ENCODE peak calls at places on chromosomes 2 and 18, in four cellular contexts. One of them, this sample, is unnamed.

GRCh38 chr2:112055833-112056625 is 960 bp downstream of the TMEM87B start:
- DNase-seq in HepG2: peak
- DNase-seq in K562: peak
- DNase-seq in GM12878: no peak
- DNase-seq in this sample: peak

GRCh38 chr2:109355192-109355843 is 226.3 kb downstream of the SH3RF3 start:
- DNase-seq in HepG2: no peak
- DNase-seq in K562: no peak
- DNase-seq in GM12878: no peak
- DNase-seq in this sample: no peak

GRCh38 chr2:133658020-133658903 is 90.0 kb upstream of the NCKAP5 start:
- DNase-seq in HepG2: no peak
- DNase-seq in K562: no peak
- DNase-seq in GM12878: no peak
- DNase-seq in this sample: no peak

GRCh38 chr2:240292622-240293021 is 142.8 kb upstream of the GPC1 start:
- DNase-seq in HepG2: no peak
- DNase-seq in K562: no peak
- DNase-seq in GM12878: no peak
- DNase-seq in this sample: no peak

GRCh38 chr2:149858214-149858613 is 270.6 kb upstream of the MMADHC start:
- DNase-seq in HepG2: no peak
- DNase-seq in K562: no peak
- DNase-seq in GM12878: no peak
- DNase-seq in this sample: no peak

GRCh38 chr2:84880645-84881521 is at the start of gene TRABD2A:
- DNase-seq in HepG2: no peak
- DNase-seq in K562: peak
- DNase-seq in GM12878: no peak
- DNase-seq in this sample: peak

GRCh38 chr2:221517362-221518121 is 54.6 kb downstream of the EPHA4 start:
- DNase-seq in HepG2: no peak
- DNase-seq in K562: no peak
- DNase-seq in GM12878: peak
- DNase-seq in this sample: no peak

GRCh38 chr2:100964706-100965269 is 37.3 kb upstream of the RPL31 start:
- DNase-seq in HepG2: no peak
- DNase-seq in K562: no peak
- DNase-seq in GM12878: no peak
- DNase-seq in this sample: no peak

GRCh38 chr2:177165731-177166711 is 46.6 kb upstream of the HNRNPA3 start:
- DNase-seq in HepG2: peak
- DNase-seq in K562: peak
- DNase-seq in GM12878: peak
- DNase-seq in this sample: no peak

GRCh38 chr18:51009071-51009470 is 20.9 kb upstream of the SMAD4 start:
- DNase-seq in HepG2: no peak
- DNase-seq in K562: no peak
- DNase-seq in GM12878: no peak
- DNase-seq in this sample: no peak

GRCh38 chr2:121372082-121372481 is 87.1 kb upstream of the TFCP2L1 start:
- DNase-seq in HepG2: no peak
- DNase-seq in K562: peak
- DNase-seq in GM12878: no peak
- DNase-seq in this sample: no peak

GRCh38 chr2:20576598-20577115 is 74.2 kb downstream of the HS1BP3 start:
- DNase-seq in HepG2: no peak
- DNase-seq in K562: peak
- DNase-seq in GM12878: peak
- DNase-seq in this sample: no peak

GRCh38 chr2:45331034-45331786 is 279.9 kb downstream of the SRBD1 start:
- DNase-seq in HepG2: peak
- DNase-seq in K562: no peak
- DNase-seq in GM12878: no peak
- DNase-seq in this sample: no peak

GRCh38 chr18:49788327-49788908 is 24.9 kb downstream of the ACAA2 start:
- DNase-seq in HepG2: no peak
- DNase-seq in K562: no peak
- DNase-seq in GM12878: peak
- DNase-seq in this sample: no peak

GRCh38 chr2:234559609-234560008 is 62.7 kb upstream of the ARL4C start:
- DNase-seq in HepG2: no peak
- DNase-seq in K562: no peak
- DNase-seq in GM12878: no peak
- DNase-seq in this sample: no peak

GRCh38 chr18:79510046-79510685 is 114.4 kb downstream of the NFATC1 start:
- DNase-seq in HepG2: no peak
- DNase-seq in K562: no peak
- DNase-seq in GM12878: no peak
- DNase-seq in this sample: no peak

GRCh38 chr2:217801115-217801531 is 201.7 kb downstream of the TNS1 start:
- DNase-seq in HepG2: no peak
- DNase-seq in K562: no peak
- DNase-seq in GM12878: no peak
- DNase-seq in this sample: no peak

GRCh38 chr18:80172056-80172455 is 63.0 kb downstream of the ADNP2 start:
- DNase-seq in HepG2: no peak
- DNase-seq in K562: no peak
- DNase-seq in GM12878: no peak
- DNase-seq in this sample: no peak

GRCh38 chr2:71685073-71685848 is 231.9 kb downstream of the DYSF start:
- DNase-seq in HepG2: no peak
- DNase-seq in K562: no peak
- DNase-seq in GM12878: no peak
- DNase-seq in this sample: no peak

GRCh38 chr2:229392214-229392613 is 121.1 kb upstream of the PID1 start:
- DNase-seq in HepG2: no peak
- DNase-seq in K562: no peak
- DNase-seq in GM12878: no peak
- DNase-seq in this sample: no peak

GRCh38 chr2:30232027-30232800 is 880 bp downstream of the LBH start:
- DNase-seq in HepG2: no peak
- DNase-seq in K562: peak
- DNase-seq in GM12878: no peak
- DNase-seq in this sample: peak

GRCh38 chr2:201465524-201465971 is 14.0 kb downstream of the STRADB start:
- DNase-seq in HepG2: no peak
- DNase-seq in K562: no peak
- DNase-seq in GM12878: no peak
- DNase-seq in this sample: no peak

GRCh38 chr2:171347591-171348032 is 86.2 kb downstream of the METTL8 start:
- DNase-seq in HepG2: no peak
- DNase-seq in K562: no peak
- DNase-seq in GM12878: no peak
- DNase-seq in this sample: no peak

GRCh38 chr18:2448565-2449151 is 122.6 kb downstream of the METTL4 start:
- DNase-seq in HepG2: no peak
- DNase-seq in K562: no peak
- DNase-seq in GM12878: no peak
- DNase-seq in this sample: no peak

GRCh38 chr2:12303181-12304030 is 413.3 kb upstream of the TRIB2 start:
- DNase-seq in HepG2: no peak
- DNase-seq in K562: no peak
- DNase-seq in GM12878: no peak
- DNase-seq in this sample: peak

GRCh38 chr2:29698216-29698615 is 223.2 kb downstream of the ALK start:
- DNase-seq in HepG2: no peak
- DNase-seq in K562: no peak
- DNase-seq in GM12878: no peak
- DNase-seq in this sample: no peak

GRCh38 chr2:209391776-209392401 is 32.0 kb upstream of the MAP2 start:
- DNase-seq in HepG2: no peak
- DNase-seq in K562: no peak
- DNase-seq in GM12878: no peak
- DNase-seq in this sample: no peak

GRCh38 chr2:18514838-18515461 is 45.5 kb downstream of the RDH14 start:
- DNase-seq in HepG2: no peak
- DNase-seq in K562: no peak
- DNase-seq in GM12878: no peak
- DNase-seq in this sample: no peak

GRCh38 chr2:219612605-219613286 is 14.7 kb upstream of the SLC4A3 start:
- DNase-seq in HepG2: no peak
- DNase-seq in K562: no peak
- DNase-seq in GM12878: no peak
- DNase-seq in this sample: no peak

GRCh38 chr2:60957224-60957623 is 60.3 kb upstream of the PEX13 start:
- DNase-seq in HepG2: no peak
- DNase-seq in K562: no peak
- DNase-seq in GM12878: no peak
- DNase-seq in this sample: no peak

GRCh38 chr2:46909153-46909552 is 6.5 kb downstream of the MCFD2 start:
- DNase-seq in HepG2: no peak
- DNase-seq in K562: no peak
- DNase-seq in GM12878: no peak
- DNase-seq in this sample: no peak

GRCh38 chr2:216139884-216140283 is 30.7 kb downstream of the XRCC5 start:
- DNase-seq in HepG2: peak
- DNase-seq in K562: peak
- DNase-seq in GM12878: no peak
- DNase-seq in this sample: peak

GRCh38 chr2:238945433-238946150 is 97.7 kb downstream of the TWIST2 start:
- DNase-seq in HepG2: peak
- DNase-seq in K562: peak
- DNase-seq in GM12878: no peak
- DNase-seq in this sample: peak

GRCh38 chr18:47280121-47280520 is 28.7 kb upstream of the SKOR2 start:
- DNase-seq in HepG2: no peak
- DNase-seq in K562: no peak
- DNase-seq in GM12878: no peak
- DNase-seq in this sample: no peak

GRCh38 chr2:31197669-31198068 is 19.6 kb downstream of the CAPN14 start:
- DNase-seq in HepG2: no peak
- DNase-seq in K562: no peak
- DNase-seq in GM12878: no peak
- DNase-seq in this sample: no peak

GRCh38 chr18:58025733-58026132 is 18.3 kb upstream of the NEDD4L start:
- DNase-seq in HepG2: no peak
- DNase-seq in K562: no peak
- DNase-seq in GM12878: no peak
- DNase-seq in this sample: no peak

GRCh38 chr2:219557791-219558785 is 13.3 kb downstream of the OBSL1 start:
- DNase-seq in HepG2: no peak
- DNase-seq in K562: no peak
- DNase-seq in GM12878: no peak
- DNase-seq in this sample: no peak

GRCh38 chr2:197086500-197086899 is 160.0 kb upstream of the PGAP1 start:
- DNase-seq in HepG2: no peak
- DNase-seq in K562: no peak
- DNase-seq in GM12878: no peak
- DNase-seq in this sample: no peak

GRCh38 chr2:107588181-107588580 is 238.5 kb upstream of the RGPD4 start:
- DNase-seq in HepG2: no peak
- DNase-seq in K562: no peak
- DNase-seq in GM12878: no peak
- DNase-seq in this sample: no peak

GRCh38 chr2:7905756-7906155 is 776.1 kb upstream of the ID2 start:
- DNase-seq in HepG2: no peak
- DNase-seq in K562: no peak
- DNase-seq in GM12878: no peak
- DNase-seq in this sample: no peak

DNA sequence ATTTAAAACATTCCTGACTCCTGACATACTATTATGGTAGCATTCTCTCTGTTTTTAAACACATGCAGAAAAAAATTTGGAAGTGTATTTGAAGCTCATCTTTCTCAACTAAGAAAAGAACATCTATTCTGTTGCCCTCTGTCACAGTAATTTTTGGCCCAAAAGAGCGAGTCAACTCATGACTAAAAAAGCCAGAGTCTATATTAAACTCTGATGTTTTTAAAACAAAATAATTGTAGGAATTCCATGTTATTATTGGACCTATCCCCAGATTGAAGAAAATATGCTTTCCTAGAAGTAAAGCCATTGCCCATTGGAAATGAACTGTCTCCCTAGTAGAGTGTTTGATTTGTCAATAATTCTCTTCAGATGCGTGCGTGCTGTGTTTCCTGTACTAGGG is 96.7 kb downstream of the CRIM1 start:
- DNase-seq in HepG2: no peak
- DNase-seq in K562: no peak
- DNase-seq in GM12878: no peak
- DNase-seq in this sample: no peak
- TF ChIP-seq BHLHE40 in HepG2: no peak
- TF ChIP-seq BHLHE40 in K562: no peak
- TF ChIP-seq BHLHE40 in GM12878: no peak
- TF ChIP-seq BHLHE40 in this sample: no peak

GRCh38 chr2:208373460-208374089 is 33.0 kb upstream of the PTH2R start:
- DNase-seq in HepG2: peak
- DNase-seq in K562: peak
- DNase-seq in GM12878: no peak
- DNase-seq in this sample: peak
- TF ChIP-seq FOXM1 in HepG2: no peak
- TF ChIP-seq FOXM1 in K562: no peak
- TF ChIP-seq FOXM1 in GM12878: no peak
- TF ChIP-seq FOXM1 in this sample: no peak

GRCh38 chr2:118845843-118846666 is 1.4 kb downstream of the EN1 start:
- DNase-seq in HepG2: no peak
- DNase-seq in K562: no peak
- DNase-seq in GM12878: no peak
- DNase-seq in this sample: peak
- TF ChIP-seq BHLHE40 in HepG2: no peak
- TF ChIP-seq BHLHE40 in K562: no peak
- TF ChIP-seq BHLHE40 in GM12878: no peak
- TF ChIP-seq BHLHE40 in this sample: no peak

DNA sequence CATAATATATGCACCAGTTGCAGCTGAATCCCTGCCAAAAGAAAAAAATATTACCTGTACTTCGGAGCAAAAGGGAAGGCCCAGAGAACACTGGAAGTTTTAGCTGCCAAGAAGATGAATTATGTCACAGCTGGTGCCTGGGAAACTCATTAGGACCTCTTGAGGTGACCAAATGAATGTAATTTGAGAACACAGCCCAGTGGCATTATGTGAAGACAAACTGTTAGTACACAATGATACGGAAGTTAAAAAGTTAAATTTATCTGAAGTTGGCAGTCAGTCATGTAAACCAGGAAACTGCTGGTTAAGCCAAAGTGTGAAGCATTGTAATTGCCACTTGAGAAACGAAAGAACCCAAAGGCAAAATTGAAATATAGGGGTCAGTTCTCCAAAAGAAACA is 80.7 kb downstream of the EML4 start:
- DNase-seq in HepG2: no peak
- DNase-seq in K562: peak
- DNase-seq in GM12878: no peak
- DNase-seq in this sample: no peak
- TF ChIP-seq FOXM1 in HepG2: no peak
- TF ChIP-seq FOXM1 in K562: no peak
- TF ChIP-seq FOXM1 in GM12878: no peak
- TF ChIP-seq FOXM1 in this sample: no peak

GRCh38 chr2:152450176-152450575 is 115.2 kb downstream of the FMNL2 start:
- DNase-seq in HepG2: no peak
- DNase-seq in K562: no peak
- DNase-seq in GM12878: no peak
- DNase-seq in this sample: no peak
- TF ChIP-seq BHLHE40 in HepG2: no peak
- TF ChIP-seq BHLHE40 in K562: no peak
- TF ChIP-seq BHLHE40 in GM12878: no peak
- TF ChIP-seq BHLHE40 in this sample: no peak

This sample was measured in HEK293T.